ENCODE peak calls at places on chromosomes 2 and 18, in ten cellular contexts. I, B, Q, N, J, G, H, K, F and A are unnamed samples.

GRCh38 chr2:55811048-55811447 is 112.5 kb downstream of the EFEMP1 start:
- DNase-seq in I (no peak), B (no peak), Q (no peak), K (no peak), G (no peak), N (no peak), J (no peak), H (no peak), F (no peak), A (no peak)

GRCh38 chr2:54207666-54208195 is 48.3 kb downstream of the TSPYL6 start:
- DNase-seq in H (no peak), J (peak), G (no peak), B (peak), I (no peak), F (no peak), Q (no peak), K (no peak), N (no peak), A (no peak)

GRCh38 chr2:195150819-195151218 is 506.2 kb upstream of the SLC39A10 start:
- DNase-seq in G (no peak), J (no peak), I (no peak), F (no peak), K (no peak), B (no peak), N (no peak), Q (no peak), H (no peak), A (no peak)

GRCh38 chr2:127721978-127722355 is 20.7 kb downstream of the SFT2D3 start:
- DNase-seq in H (no peak), K (no peak), B (no peak), I (no peak), N (no peak), J (no peak), F (no peak), G (no peak), Q (no peak), A (no peak)

GRCh38 chr2:28750316-28751101 is 1.1 kb upstream of the PPP1CB start:
- DNase-seq in H (no peak), F (peak), J (peak), I (no peak), B (no peak), Q (no peak), K (peak), G (no peak), N (no peak), A (no peak)

GRCh38 chr2:188395903-188396699 is 104.4 kb downstream of the GULP1 start:
- DNase-seq in F (no peak), G (no peak), I (no peak), K (no peak), Q (no peak), N (no peak), H (no peak), J (no peak), B (no peak), A (no peak)

GRCh38 chr18:11885278-11885991 is 22.7 kb downstream of the MPPE1 start:
- DNase-seq in Q (no peak), I (no peak), J (no peak), G (no peak), F (no peak), K (no peak), H (no peak), B (peak), N (no peak), A (peak)

GRCh38 chr2:6826081-6826913 is 39.4 kb downstream of the CMPK2 start:
- DNase-seq in N (peak), K (no peak), F (no peak), H (peak), G (peak), B (peak), I (peak), J (peak), Q (peak), A (no peak)

DNA sequence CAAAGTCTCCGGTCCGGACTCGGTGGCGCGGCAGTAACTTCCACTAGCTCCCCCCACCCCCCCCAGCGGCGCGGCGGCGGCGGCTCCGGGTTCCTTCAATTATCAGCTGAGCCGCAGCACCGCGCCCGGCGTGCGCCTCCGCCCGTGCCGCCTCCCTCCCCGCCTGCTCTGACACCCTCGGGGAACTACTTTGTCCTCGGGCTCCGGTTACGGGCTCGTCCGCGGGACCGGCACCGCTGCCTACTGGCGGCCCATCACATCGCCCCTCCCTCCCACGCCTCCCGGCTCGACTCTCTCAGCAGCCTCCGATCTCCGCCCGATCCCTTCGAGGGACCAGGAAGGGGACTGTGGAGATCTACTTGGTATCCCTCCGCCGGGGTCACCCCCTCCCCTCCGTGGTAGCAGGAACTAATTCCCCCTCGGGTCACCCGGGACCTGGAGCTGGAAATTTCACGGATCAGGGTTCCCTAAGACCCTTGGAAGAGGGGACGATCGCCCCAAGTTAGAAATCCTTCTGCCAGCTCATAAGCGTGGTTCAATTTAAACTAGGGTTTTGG is at the start of gene TRIP12:
- DNase-seq in I (peak), F (peak), B (peak), K (peak), H (peak), J (peak), Q (peak), N (peak), G (peak), A (peak)
- TF ChIP-seq POLR2A in I (no peak), F (peak), B (peak), K (no peak), H (no peak), J (peak), Q (peak), N (peak), G (no peak), A (peak)

GRCh38 chr2:139031722-139032121 is 251.5 kb upstream of the NXPH2 start:
- DNase-seq in J (no peak), F (no peak), Q (no peak), I (no peak), N (peak), H (no peak), B (peak), G (peak), K (no peak), A (no peak)
- TF ChIP-seq CTCF in J (no peak), F (no peak), Q (no peak), I (no peak), N (peak), H (peak), B (peak), G (peak), K (no peak), A (no peak)

GRCh38 chr2:231682546-231683291 is 25.6 kb upstream of the PTMA start:
- DNase-seq in F (no peak), B (no peak), J (no peak), I (no peak), H (no peak), N (no peak), G (no peak), Q (no peak), K (no peak), A (no peak)

GRCh38 chr2:231679906-231680283 is 28.4 kb upstream of the PTMA start:
- DNase-seq in F (no peak), B (no peak), Q (no peak), H (no peak), N (no peak), K (no peak), G (no peak), I (no peak), J (no peak), A (no peak)

GRCh38 chr2:231679131-231679530 is 29.2 kb upstream of the PTMA start:
- DNase-seq in G (no peak), J (no peak), H (no peak), B (no peak), F (no peak), I (no peak), Q (no peak), N (no peak), K (no peak), A (no peak)

GRCh38 chr2:231680284-231680991 is 27.9 kb upstream of the PTMA start:
- DNase-seq in J (no peak), I (peak), Q (no peak), G (no peak), N (no peak), F (no peak), B (peak), K (no peak), H (peak), A (peak)

GRCh38 chr2:231680992-231681852 is 27.1 kb upstream of the PTMA start:
- DNase-seq in Q (peak), K (peak), I (peak), H (peak), G (no peak), B (peak), N (no peak), J (peak), F (peak), A (peak)
- TF ChIP-seq POLR2A in Q (peak), K (peak), I (no peak), H (no peak), G (peak), B (no peak), N (peak), J (peak), F (peak), A (peak)

GRCh38 chr2:220053919-220054318 is 426.5 kb downstream of the SLC4A3 start:
- DNase-seq in H (no peak), K (no peak), Q (no peak), J (no peak), G (peak), I (no peak), N (no peak), F (no peak), B (no peak), A (no peak)
- TF ChIP-seq CTCF in H (peak), K (no peak), Q (peak), J (no peak), G (peak), I (no peak), N (no peak), F (no peak), B (peak), A (no peak)

DNA sequence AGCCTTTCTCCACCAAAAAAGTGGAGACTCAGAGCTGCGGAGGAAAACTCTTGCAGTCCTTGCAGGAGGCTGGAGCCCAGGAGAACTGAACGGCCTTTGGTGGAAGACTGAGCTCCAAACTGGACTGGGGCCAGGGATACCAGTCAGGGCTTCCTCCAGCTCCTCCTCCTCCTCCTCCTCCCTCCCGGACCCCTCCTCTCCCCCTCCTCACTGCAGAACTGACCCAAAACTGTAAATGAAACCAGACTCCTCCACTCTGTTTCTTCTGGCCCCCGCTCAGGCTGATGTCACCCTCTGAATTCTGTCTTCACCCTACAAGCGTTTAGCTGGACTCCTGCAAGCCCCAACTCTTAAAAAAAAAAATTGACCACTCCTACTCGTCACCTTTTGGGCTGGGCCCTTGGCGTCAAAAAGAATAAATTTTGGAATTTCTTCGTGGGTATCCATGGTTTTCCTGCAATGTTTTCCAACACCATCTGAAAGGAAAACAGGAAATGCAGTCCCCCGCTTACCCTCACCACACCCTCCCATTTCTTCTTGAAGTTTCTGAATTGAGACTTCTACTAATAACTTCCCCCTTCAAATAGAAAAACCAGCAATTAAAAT is at the start of gene COL6A3:
- DNase-seq in F (peak), H (no peak), Q (no peak), J (no peak), G (no peak), K (peak), I (no peak), B (no peak), N (no peak), A (no peak)
- TF ChIP-seq POLR2A in F (peak), H (no peak), Q (no peak), J (no peak), G (no peak), K (no peak), I (no peak), B (no peak), N (no peak), A (peak)

GRCh38 chr2:203019142-203019541 is 4.5 kb downstream of the NBEAL1 start:
- DNase-seq in G (no peak), F (no peak), N (no peak), K (no peak), J (no peak), I (no peak), H (no peak), Q (no peak), B (no peak), A (no peak)
- TF ChIP-seq CTCF in G (no peak), F (no peak), N (peak), K (no peak), J (no peak), I (no peak), H (no peak), Q (no peak), B (no peak), A (no peak)